ENCODE peak calls at places on chromosomes 5 and 9, in eight cellular contexts. U is PC-3, O is fibroblast of pulmonary artery, V is thoracic aorta, R is mucosa of descending colon, D is Caco-2, B is endothelial cell of umbilical vein, Y is right atrium auricular region. A is an unnamed sample.

GRCh38 chr9:109975574-109976327 is 195.8 kb downstream of the PALM2AKAP2 start:
- DNase-seq in V (no peak), Y (no peak), O (peak; percentile 42), R (no peak), U (no peak), B (no peak), D (no peak), A (no peak)

GRCh38 chr5:103218164-103218563 is 40.4 kb upstream of the MACIR start:
- DNase-seq in B (peak; percentile 81), U (peak; percentile 57), Y (no peak), D (no peak), R (no peak), V (no peak), O (peak; percentile 99), A (no peak)

GRCh38 chr5:149195962-149196361 is 54.7 kb downstream of the ABLIM3 start:
- DNase-seq in Y (peak; percentile 34), O (no peak), B (no peak), U (no peak), V (no peak), D (no peak), R (no peak), A (no peak)

GRCh38 chr5:50745221-50745620 is 78.8 kb downstream of the PARP8 start:
- DNase-seq in Y (no peak), B (no peak), R (no peak), V (no peak), U (no peak), D (no peak), O (no peak), A (no peak)

GRCh38 chr5:93069276-93069675 is 511.7 kb downstream of the NR2F1-AS1 start:
- DNase-seq in R (no peak), Y (no peak), D (no peak), U (no peak), V (no peak), O (no peak), B (no peak), A (no peak)

GRCh38 chr5:169795311-169795710 is 158.2 kb downstream of the DOCK2 start:
- DNase-seq in D (no peak), R (no peak), Y (no peak), V (no peak), O (no peak), B (no peak), U (no peak), A (peak; percentile 32)

GRCh38 chr5:38883842-38884241 is 38.0 kb downstream of the OSMR start:
- DNase-seq in V (no peak), Y (no peak), B (peak; percentile 33), D (no peak), O (no peak), U (no peak), R (no peak), A (no peak)

GRCh38 chr5:72079288-72079687 is 28.0 kb upstream of the MAP1B start:
- DNase-seq in V (no peak), O (no peak), R (no peak), B (no peak), Y (no peak), D (peak; percentile 11), U (no peak), A (peak; percentile 65)

GRCh38 chr5:178507151-178507932 is 82.9 kb downstream of the COL23A1 start:
- DNase-seq in B (no peak), U (no peak), Y (no peak), D (no peak), O (no peak), V (no peak), R (no peak), A (no peak)

GRCh38 chr5:119879446-119879845 is 250.1 kb downstream of the FAM170A start:
- DNase-seq in O (no peak), V (no peak), D (no peak), Y (no peak), U (peak; percentile 3), R (no peak), B (no peak), A (no peak)

GRCh38 chr5:128038641-128039040 is 44.9 kb upstream of the SLC12A2 start:
- DNase-seq in R (no peak), V (no peak), Y (no peak), B (peak; percentile 94), O (peak; percentile 73), D (no peak), U (peak; percentile 79), A (no peak)

GRCh38 chr5:15483348-15484090 is 16.5 kb upstream of the FBXL7 start:
- DNase-seq in Y (no peak), R (no peak), V (no peak), O (peak; percentile 36), U (no peak), B (peak; percentile 9), D (no peak), A (no peak)

GRCh38 chr5:138391859-138392386 is 39.4 kb downstream of the KDM3B start:
- DNase-seq in V (no peak), D (no peak), U (no peak), B (no peak), O (no peak), R (no peak), Y (no peak), A (no peak)

GRCh38 chr5:19853616-19854240 is 134.3 kb downstream of the CDH18 start:
- DNase-seq in O (peak; percentile 57), V (no peak), Y (no peak), R (no peak), D (no peak), B (no peak), U (peak; percentile 63), A (no peak)

GRCh38 chr9:108553111-108553635 is 302.6 kb downstream of the ACTL7B start:
- DNase-seq in B (no peak), U (no peak), Y (no peak), R (no peak), D (no peak), O (no peak), V (no peak), A (no peak)

GRCh38 chr5:97245371-97245770 is 62.3 kb upstream of the RIOK2 start:
- DNase-seq in Y (no peak), D (no peak), U (no peak), B (no peak), O (no peak), V (no peak), R (no peak), A (no peak)

GRCh38 chr5:73125289-73125688 is 4.9 kb downstream of the TMEM171 start:
- DNase-seq in O (no peak), V (no peak), Y (no peak), D (no peak), R (no peak), U (no peak), B (no peak), A (no peak)

GRCh38 chr9:96818535-96818934 is 35.8 kb downstream of the ZNF782 start:
- DNase-seq in U (no peak), R (no peak), B (peak; percentile 4), D (no peak), V (no peak), O (peak; percentile 1), Y (no peak), A (peak; percentile 20)

GRCh38 chr9:117160254-117160653 is 254.6 kb downstream of the ASTN2 start:
- DNase-seq in U (no peak), Y (no peak), R (no peak), V (no peak), O (no peak), B (no peak), D (no peak), A (peak; percentile 51)

GRCh38 chr5:107289030-107289714 is 381.6 kb downstream of the EFNA5 start:
- DNase-seq in Y (no peak), D (no peak), B (no peak), V (no peak), O (no peak), R (no peak), U (no peak), A (no peak)

GRCh38 chr9:109447329-109448076 is 50.6 kb downstream of the PTPN3 start:
- DNase-seq in U (no peak), V (no peak), B (no peak), D (no peak), Y (no peak), R (no peak), O (no peak), A (no peak)

GRCh38 chr5:132807163-132807838 is 5.8 kb upstream of the SOWAHA start:
- DNase-seq in V (no peak), U (no peak), O (no peak), B (no peak), R (peak; percentile 90), Y (no peak), D (peak; percentile 87), A (peak; percentile 85)
- TF ChIP-seq CTCF in V (no peak), U (no peak), O (peak; percentile 21), B (no peak), R (peak; percentile 39), Y (no peak), D (peak; percentile 44), A (peak; percentile 62)

GRCh38 chr9:137011907-137012675 is 15.7 kb upstream of the CLIC3 start:
- DNase-seq in O (no peak), Y (no peak), B (no peak), V (no peak), D (no peak), U (no peak), R (no peak), A (no peak)
- TF ChIP-seq CTCF in O (no peak), Y (no peak), B (no peak), V (no peak), D (no peak), U (no peak), R (no peak), A (no peak)

DNA sequence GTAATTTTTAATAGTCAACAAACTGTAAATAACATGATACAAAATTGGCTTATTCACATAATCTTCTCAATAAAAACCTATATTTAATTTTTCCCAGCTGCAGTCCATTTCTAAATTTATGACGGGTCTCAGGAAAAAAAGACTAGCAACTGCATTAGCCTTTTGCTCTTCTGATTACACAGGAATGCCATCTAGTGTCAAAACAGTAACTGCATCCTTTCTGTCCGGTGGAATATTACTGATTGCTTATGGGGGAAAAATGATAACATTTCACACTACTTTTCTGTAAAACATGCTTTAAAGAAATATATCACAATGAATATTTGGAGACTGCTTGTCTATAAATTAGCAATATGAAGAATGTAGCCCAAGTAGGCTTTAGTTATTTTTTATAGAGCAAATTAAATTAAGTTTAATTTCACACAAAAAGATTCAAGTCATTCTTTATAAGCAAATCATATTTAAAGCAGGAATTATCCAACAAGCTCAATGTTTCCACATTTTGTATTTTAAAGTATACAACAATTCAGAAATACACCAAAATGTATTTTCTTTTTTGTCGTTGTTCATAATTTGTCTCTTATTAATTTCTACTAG is 534.7 kb downstream of the CDH10 start:
- DNase-seq in D (peak; percentile 14), U (peak; percentile 72), B (no peak), R (no peak), V (no peak), O (peak; percentile 31), Y (no peak), A (peak; percentile 45)
- TF ChIP-seq CTCF in D (peak; percentile 55), U (peak; percentile 94), B (no peak), R (no peak), V (no peak), O (peak; percentile 43), Y (no peak), A (peak; percentile 71)

DNA sequence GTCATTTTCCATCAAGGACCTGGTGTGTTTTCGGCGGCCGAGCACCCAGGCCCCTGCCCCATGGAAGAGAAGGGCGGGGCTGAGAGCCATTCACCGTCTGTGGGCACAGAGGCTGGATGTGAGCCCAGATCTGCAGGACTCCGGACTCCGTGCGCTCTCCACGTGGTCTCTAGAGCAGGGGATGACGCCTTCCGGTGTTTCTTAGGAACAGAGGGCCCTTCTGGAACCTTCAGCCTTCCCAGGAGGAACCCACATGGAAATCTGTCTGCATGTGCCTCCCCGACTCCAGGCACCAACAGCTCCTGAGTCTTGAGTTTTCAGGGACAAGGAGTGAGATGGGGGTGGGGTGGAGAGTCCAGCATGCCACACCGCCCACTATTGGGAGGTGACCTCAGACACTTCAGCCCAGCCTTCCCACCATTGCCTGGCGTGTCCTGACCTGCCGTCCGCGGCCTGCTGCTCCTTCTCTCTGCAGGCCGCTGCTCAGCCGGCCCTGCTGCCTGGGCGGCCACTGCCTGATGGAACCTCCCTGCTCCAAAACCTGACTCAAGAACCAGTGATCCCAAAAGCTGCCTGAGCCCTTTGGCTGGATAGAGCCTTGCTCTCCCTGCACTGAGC is 2.4 kb upstream of the RXRA start:
- DNase-seq in U (no peak), O (no peak), V (peak; percentile 48), Y (no peak), D (peak; percentile 25), R (peak; percentile 83), B (no peak), A (no peak)
- TF ChIP-seq CTCF in U (no peak), O (no peak), V (no peak), Y (no peak), D (no peak), R (no peak), B (no peak), A (no peak)

A was measured in GM23338.